ENCODE peak calls at places on chromosome 1, in seven cellular contexts. One of them, this sample, is unnamed.

GRCh38 chr1:159598196-159598595 is 10.6 kb downstream of the APCS start:
- DNase-seq in H9: no peak
- DNase-seq in Karpas-422: no peak
- DNase-seq in neuronal stem cell: no peak
- DNase-seq in caudate nucleus: no peak
- DNase-seq in fibroblast of lung: peak
- DNase-seq in upper lobe of right lung: no peak
- DNase-seq in this sample: no peak

GRCh38 chr1:111515291-111516007 is 12.0 kb upstream of the ADORA3 start:
- DNase-seq in H9: peak
- DNase-seq in Karpas-422: no peak
- DNase-seq in neuronal stem cell: no peak
- DNase-seq in caudate nucleus: no peak
- DNase-seq in fibroblast of lung: peak
- DNase-seq in upper lobe of right lung: peak
- DNase-seq in this sample: no peak

GRCh38 chr1:212606042-212606733 is 2.4 kb upstream of the ATF3 start:
- DNase-seq in H9: no peak
- DNase-seq in Karpas-422: no peak
- DNase-seq in neuronal stem cell: no peak
- DNase-seq in caudate nucleus: no peak
- DNase-seq in fibroblast of lung: no peak
- DNase-seq in upper lobe of right lung: no peak
- DNase-seq in this sample: no peak

GRCh38 chr1:154937988-154938386 is 1.5 kb upstream of the PMVK start:
- DNase-seq in H9: no peak
- DNase-seq in Karpas-422: no peak
- DNase-seq in neuronal stem cell: no peak
- DNase-seq in caudate nucleus: no peak
- DNase-seq in fibroblast of lung: no peak
- DNase-seq in upper lobe of right lung: no peak
- DNase-seq in this sample: no peak

GRCh38 chr1:15153184-15153841 is at the start of gene TMEM51:
- DNase-seq in H9: peak
- DNase-seq in Karpas-422: no peak
- DNase-seq in neuronal stem cell: peak
- DNase-seq in caudate nucleus: peak
- DNase-seq in fibroblast of lung: peak
- DNase-seq in upper lobe of right lung: peak
- DNase-seq in this sample: no peak

GRCh38 chr1:24443241-24443656 is 27.6 kb downstream of the NIPAL3 start:
- DNase-seq in H9: no peak
- DNase-seq in Karpas-422: no peak
- DNase-seq in neuronal stem cell: no peak
- DNase-seq in caudate nucleus: no peak
- DNase-seq in fibroblast of lung: peak
- DNase-seq in upper lobe of right lung: no peak
- DNase-seq in this sample: no peak

GRCh38 chr1:37071829-37072228 is 37.5 kb upstream of the GRIK3 start:
- DNase-seq in H9: no peak
- DNase-seq in Karpas-422: no peak
- DNase-seq in neuronal stem cell: no peak
- DNase-seq in caudate nucleus: no peak
- DNase-seq in fibroblast of lung: no peak
- DNase-seq in upper lobe of right lung: no peak
- DNase-seq in this sample: no peak

GRCh38 chr1:200749090-200749489 is 10.4 kb downstream of the CAMSAP2 start:
- DNase-seq in H9: no peak
- DNase-seq in Karpas-422: no peak
- DNase-seq in neuronal stem cell: no peak
- DNase-seq in caudate nucleus: peak
- DNase-seq in fibroblast of lung: no peak
- DNase-seq in upper lobe of right lung: no peak
- DNase-seq in this sample: no peak

GRCh38 chr1:205568469-205569361 is 63.1 kb downstream of the ELK4 start:
- DNase-seq in H9: no peak
- DNase-seq in Karpas-422: no peak
- DNase-seq in neuronal stem cell: no peak
- DNase-seq in caudate nucleus: no peak
- DNase-seq in fibroblast of lung: no peak
- DNase-seq in upper lobe of right lung: peak
- DNase-seq in this sample: no peak

GRCh38 chr1:223825767-223826461 is 19.8 kb downstream of the TP53BP2 start:
- DNase-seq in H9: no peak
- DNase-seq in Karpas-422: no peak
- DNase-seq in neuronal stem cell: no peak
- DNase-seq in caudate nucleus: no peak
- DNase-seq in fibroblast of lung: no peak
- DNase-seq in upper lobe of right lung: no peak
- DNase-seq in this sample: no peak

GRCh38 chr1:107817909-107818308 is 147.1 kb downstream of the VAV3 start:
- DNase-seq in H9: no peak
- DNase-seq in Karpas-422: no peak
- DNase-seq in neuronal stem cell: no peak
- DNase-seq in caudate nucleus: no peak
- DNase-seq in fibroblast of lung: no peak
- DNase-seq in upper lobe of right lung: no peak
- DNase-seq in this sample: no peak

GRCh38 chr1:203088441-203088840 is 2.6 kb upstream of the MYOG start:
- DNase-seq in H9: peak
- DNase-seq in Karpas-422: no peak
- DNase-seq in neuronal stem cell: no peak
- DNase-seq in caudate nucleus: no peak
- DNase-seq in fibroblast of lung: no peak
- DNase-seq in upper lobe of right lung: no peak
- DNase-seq in this sample: no peak

GRCh38 chr1:9728451-9729295 is 77.1 kb downstream of the PIK3CD start:
- DNase-seq in H9: no peak
- DNase-seq in Karpas-422: no peak
- DNase-seq in neuronal stem cell: no peak
- DNase-seq in caudate nucleus: no peak
- DNase-seq in fibroblast of lung: no peak
- DNase-seq in upper lobe of right lung: no peak
- DNase-seq in this sample: peak

GRCh38 chr1:25107643-25108010 is 124.7 kb downstream of the SYF2 start:
- DNase-seq in H9: no peak
- DNase-seq in Karpas-422: no peak
- DNase-seq in neuronal stem cell: no peak
- DNase-seq in caudate nucleus: no peak
- DNase-seq in fibroblast of lung: no peak
- DNase-seq in upper lobe of right lung: no peak
- DNase-seq in this sample: no peak

GRCh38 chr1:114234408-114235119 is 80.9 kb upstream of the SYT6 start:
- DNase-seq in H9: peak
- DNase-seq in Karpas-422: peak
- DNase-seq in neuronal stem cell: no peak
- DNase-seq in caudate nucleus: no peak
- DNase-seq in fibroblast of lung: no peak
- DNase-seq in upper lobe of right lung: no peak
- DNase-seq in this sample: no peak

GRCh38 chr1:156126043-156126700 is 11.7 kb downstream of the LMNA start:
- DNase-seq in H9: peak
- DNase-seq in Karpas-422: peak
- DNase-seq in neuronal stem cell: no peak
- DNase-seq in caudate nucleus: no peak
- DNase-seq in fibroblast of lung: peak
- DNase-seq in upper lobe of right lung: peak
- DNase-seq in this sample: no peak

GRCh38 chr1:54403808-54404261 is 2.4 kb downstream of the SSBP3 start:
- DNase-seq in H9: no peak
- DNase-seq in Karpas-422: no peak
- DNase-seq in neuronal stem cell: no peak
- DNase-seq in caudate nucleus: no peak
- DNase-seq in fibroblast of lung: peak
- DNase-seq in upper lobe of right lung: no peak
- DNase-seq in this sample: no peak

GRCh38 chr1:228486596-228487335 is 416 bp upstream of the RNF187 start:
- DNase-seq in H9: peak
- DNase-seq in Karpas-422: peak
- DNase-seq in neuronal stem cell: peak
- DNase-seq in caudate nucleus: peak
- DNase-seq in fibroblast of lung: peak
- DNase-seq in upper lobe of right lung: peak
- DNase-seq in this sample: peak

GRCh38 chr1:233102381-233102780 is 152.0 kb downstream of the NTPCR start:
- DNase-seq in H9: no peak
- DNase-seq in Karpas-422: no peak
- DNase-seq in neuronal stem cell: no peak
- DNase-seq in caudate nucleus: no peak
- DNase-seq in fibroblast of lung: no peak
- DNase-seq in upper lobe of right lung: no peak
- DNase-seq in this sample: no peak

GRCh38 chr1:233094269-233094668 is 143.9 kb downstream of the NTPCR start:
- DNase-seq in H9: no peak
- DNase-seq in Karpas-422: no peak
- DNase-seq in neuronal stem cell: no peak
- DNase-seq in caudate nucleus: no peak
- DNase-seq in fibroblast of lung: no peak
- DNase-seq in upper lobe of right lung: no peak
- DNase-seq in this sample: no peak

GRCh38 chr1:233094691-233095090 is 144.3 kb downstream of the NTPCR start:
- DNase-seq in H9: no peak
- DNase-seq in Karpas-422: no peak
- DNase-seq in neuronal stem cell: no peak
- DNase-seq in caudate nucleus: no peak
- DNase-seq in fibroblast of lung: no peak
- DNase-seq in upper lobe of right lung: no peak
- DNase-seq in this sample: no peak

GRCh38 chr1:233098255-233098580 is 147.8 kb downstream of the NTPCR start:
- DNase-seq in H9: no peak
- DNase-seq in Karpas-422: no peak
- DNase-seq in neuronal stem cell: no peak
- DNase-seq in caudate nucleus: no peak
- DNase-seq in fibroblast of lung: no peak
- DNase-seq in upper lobe of right lung: no peak
- DNase-seq in this sample: no peak

DNA sequence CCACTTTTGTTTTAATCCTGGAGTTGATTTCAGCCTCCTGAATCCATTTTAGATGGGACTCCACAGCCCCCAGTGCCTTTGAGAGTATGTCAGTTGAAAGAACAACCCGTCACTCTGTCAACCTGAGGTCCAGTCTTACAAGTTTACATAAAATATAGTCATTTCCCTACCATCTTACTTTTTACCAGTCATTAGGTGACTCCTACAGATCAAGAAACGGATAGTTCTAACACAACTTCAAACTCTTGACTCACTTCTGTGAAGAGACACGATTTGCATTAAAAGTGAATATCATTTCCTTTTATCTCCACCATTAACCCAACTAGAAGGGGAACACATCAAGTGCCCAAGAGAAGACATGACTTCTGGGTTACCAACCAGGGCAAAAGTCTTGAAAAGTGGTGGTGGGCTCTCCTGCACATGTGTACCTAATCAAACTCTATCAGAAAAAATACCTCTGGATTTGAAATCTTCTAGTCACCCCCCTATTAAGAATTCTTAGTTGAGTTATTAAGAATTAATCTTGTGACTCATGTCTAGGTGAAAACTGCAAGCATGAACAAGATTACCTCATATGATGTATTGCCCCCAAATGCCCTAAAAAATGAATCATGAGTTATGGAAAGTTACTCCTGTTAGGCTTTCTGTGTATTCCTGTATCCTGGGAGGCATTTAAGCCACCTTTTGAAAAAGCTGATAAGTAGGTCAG is 147.3 kb downstream of the NTPCR start:
- DNase-seq in H9: no peak
- DNase-seq in Karpas-422: no peak
- DNase-seq in neuronal stem cell: no peak
- DNase-seq in caudate nucleus: no peak
- DNase-seq in fibroblast of lung: no peak
- DNase-seq in upper lobe of right lung: no peak
- DNase-seq in this sample: no peak
- H3K27ac ChIP-seq in H9: no peak
- H3K27ac ChIP-seq in Karpas-422: no peak
- H3K27ac ChIP-seq in neuronal stem cell: no peak
- H3K27ac ChIP-seq in caudate nucleus: no peak
- H3K27ac ChIP-seq in fibroblast of lung: no peak
- H3K27ac ChIP-seq in upper lobe of right lung: no peak
- H3K27ac ChIP-seq in this sample: no peak

GRCh38 chr1:229562686-229563085 is 4.2 kb upstream of the ABCB10 start:
- DNase-seq in H9: no peak
- DNase-seq in Karpas-422: no peak
- DNase-seq in neuronal stem cell: no peak
- DNase-seq in caudate nucleus: no peak
- DNase-seq in fibroblast of lung: no peak
- DNase-seq in upper lobe of right lung: no peak
- DNase-seq in this sample: no peak
- H3K27ac ChIP-seq in H9: no peak
- H3K27ac ChIP-seq in Karpas-422: no peak
- H3K27ac ChIP-seq in neuronal stem cell: no peak
- H3K27ac ChIP-seq in caudate nucleus: no peak
- H3K27ac ChIP-seq in fibroblast of lung: no peak
- H3K27ac ChIP-seq in upper lobe of right lung: peak
- H3K27ac ChIP-seq in this sample: no peak

GRCh38 chr1:18079941-18080340 is 27.7 kb upstream of the IGSF21 start:
- DNase-seq in H9: no peak
- DNase-seq in Karpas-422: no peak
- DNase-seq in neuronal stem cell: no peak
- DNase-seq in caudate nucleus: no peak
- DNase-seq in fibroblast of lung: no peak
- DNase-seq in upper lobe of right lung: no peak
- DNase-seq in this sample: no peak
- H3K27ac ChIP-seq in H9: no peak
- H3K27ac ChIP-seq in Karpas-422: no peak
- H3K27ac ChIP-seq in neuronal stem cell: no peak
- H3K27ac ChIP-seq in caudate nucleus: peak
- H3K27ac ChIP-seq in fibroblast of lung: no peak
- H3K27ac ChIP-seq in upper lobe of right lung: no peak
- H3K27ac ChIP-seq in this sample: no peak

GRCh38 chr1:30765610-30766434 is 8.2 kb upstream of the LAPTM5 start:
- DNase-seq in H9: no peak
- DNase-seq in Karpas-422: no peak
- DNase-seq in neuronal stem cell: no peak
- DNase-seq in caudate nucleus: no peak
- DNase-seq in fibroblast of lung: no peak
- DNase-seq in upper lobe of right lung: no peak
- DNase-seq in this sample: peak

GRCh38 chr1:30764939-30765582 is 7.5 kb upstream of the LAPTM5 start:
- DNase-seq in H9: no peak
- DNase-seq in Karpas-422: no peak
- DNase-seq in neuronal stem cell: no peak
- DNase-seq in caudate nucleus: no peak
- DNase-seq in fibroblast of lung: no peak
- DNase-seq in upper lobe of right lung: no peak
- DNase-seq in this sample: no peak

GRCh38 chr1:30762931-30763653 is 5.5 kb upstream of the LAPTM5 start:
- DNase-seq in H9: no peak
- DNase-seq in Karpas-422: no peak
- DNase-seq in neuronal stem cell: no peak
- DNase-seq in caudate nucleus: no peak
- DNase-seq in fibroblast of lung: no peak
- DNase-seq in upper lobe of right lung: no peak
- DNase-seq in this sample: no peak

GRCh38 chr1:30763654-30764248 is 6.2 kb upstream of the LAPTM5 start:
- DNase-seq in H9: no peak
- DNase-seq in Karpas-422: no peak
- DNase-seq in neuronal stem cell: no peak
- DNase-seq in caudate nucleus: peak
- DNase-seq in fibroblast of lung: peak
- DNase-seq in upper lobe of right lung: no peak
- DNase-seq in this sample: no peak

GRCh38 chr1:30764396-30764795 is 6.8 kb upstream of the LAPTM5 start:
- DNase-seq in H9: no peak
- DNase-seq in Karpas-422: no peak
- DNase-seq in neuronal stem cell: no peak
- DNase-seq in caudate nucleus: no peak
- DNase-seq in fibroblast of lung: no peak
- DNase-seq in upper lobe of right lung: no peak
- DNase-seq in this sample: no peak
- H3K27ac ChIP-seq in H9: no peak
- H3K27ac ChIP-seq in Karpas-422: no peak
- H3K27ac ChIP-seq in neuronal stem cell: no peak
- H3K27ac ChIP-seq in caudate nucleus: peak
- H3K27ac ChIP-seq in fibroblast of lung: no peak
- H3K27ac ChIP-seq in upper lobe of right lung: no peak
- H3K27ac ChIP-seq in this sample: no peak